ENCODE peak calls at places on chromosomes 6 and 20, in six cellular contexts. T, M, N, F, R and X are unnamed samples.

GRCh38 chr6:15818044-15818443 is 155.2 kb upstream of the DTNBP1 start:
- DNase-seq in R (no peak), F (no peak), M (no peak), T (no peak), N (no peak), X (no peak)

GRCh38 chr6:118586741-118587485 is 38.8 kb downstream of the PLN start:
- DNase-seq in N (no peak), T (no peak), F (no peak), M (no peak), R (no peak), X (no peak)

GRCh38 chr20:38405132-38405531 is 30.0 kb downstream of the SNHG17 start:
- DNase-seq in M (no peak), R (no peak), F (no peak), N (no peak), T (no peak), X (no peak)

GRCh38 chr20:18090044-18090443 is 32.3 kb upstream of the OVOL2 start:
- DNase-seq in M (no peak), R (no peak), N (no peak), F (no peak), T (no peak), X (no peak)

GRCh38 chr6:78483546-78483945 is 383.8 kb upstream of the IRAK1BP1 start:
- DNase-seq in F (no peak), R (no peak), M (no peak), T (no peak), N (no peak), X (no peak)

GRCh38 chr6:132715204-132715603 is 1.3 kb upstream of the VNN1 start:
- DNase-seq in T (peak; percentile 86), M (no peak), F (no peak), R (peak; percentile 88), N (peak; percentile 38), X (no peak)

GRCh38 chr6:32700391-32701040 is 34.1 kb upstream of the HLA-DQB1 start:
- DNase-seq in N (peak; percentile 27), T (peak; percentile 49), M (peak; percentile 35), R (peak; percentile 84), F (no peak), X (no peak)

GRCh38 chr6:5744497-5744896 is 262.2 kb downstream of the NRN1 start:
- DNase-seq in N (no peak), M (no peak), T (no peak), R (no peak), F (no peak), X (no peak)

GRCh38 chr6:52420668-52421358 is 671 bp downstream of the EFHC1 start:
- DNase-seq in T (no peak), F (no peak), N (no peak), M (no peak), R (peak; percentile 77), X (no peak)

GRCh38 chr20:52923123-52923543 is 49.0 kb upstream of the TSHZ2 start:
- DNase-seq in R (peak; percentile 11), M (peak; percentile 99), N (no peak), F (no peak), T (no peak), X (no peak)

GRCh38 chr6:145028144-145028818 is 707.0 kb downstream of the EPM2A start:
- DNase-seq in T (no peak), F (no peak), R (peak; percentile 60), M (peak; percentile 51), N (no peak), X (no peak)

GRCh38 chr6:45003961-45004360 is 324.2 kb upstream of the RUNX2 start:
- DNase-seq in M (no peak), R (no peak), N (no peak), T (no peak), F (no peak), X (no peak)

GRCh38 chr6:13362432-13362831 is 34.1 kb upstream of the TBC1D7 start:
- DNase-seq in F (no peak), R (no peak), M (peak; percentile 79), N (no peak), T (no peak), X (no peak)

GRCh38 chr6:166365221-166365620 is 17.5 kb downstream of the MPC1 start:
- DNase-seq in T (no peak), R (peak; percentile 91), F (no peak), M (peak; percentile 63), N (no peak), X (no peak)

GRCh38 chr20:37357481-37358365 is 11.8 kb downstream of the SRC start:
- DNase-seq in T (no peak), M (no peak), R (no peak), N (no peak), F (peak; percentile 65), X (no peak)

GRCh38 chr6:138428943-138429616 is 25.1 kb downstream of the HEBP2 start:
- DNase-seq in M (peak; percentile 41), R (peak; percentile 75), T (no peak), N (no peak), F (no peak), X (no peak)

GRCh38 chr6:105402090-105402980 is 547 bp downstream of the PREP start:
- DNase-seq in N (no peak), T (no peak), M (peak; percentile 60), F (peak; percentile 62), R (peak; percentile 40), X (no peak)

GRCh38 chr20:35618372-35619131 is 2.9 kb downstream of the SPAG4 start:
- DNase-seq in N (peak; percentile 41), F (no peak), M (no peak), R (peak; percentile 47), T (peak; percentile 50), X (no peak)

GRCh38 chr6:41560440-41561192 is 14.4 kb downstream of the FOXP4 start:
- DNase-seq in M (no peak), N (peak; percentile 82), F (no peak), T (no peak), R (peak; percentile 92), X (peak; percentile 93)

GRCh38 chr6:41558033-41558807 is 12.0 kb downstream of the FOXP4 start:
- DNase-seq in N (peak; percentile 81), R (no peak), T (peak; percentile 61), M (no peak), F (no peak), X (no peak)

GRCh38 chr6:41561386-41561785 is 15.2 kb downstream of the FOXP4 start:
- DNase-seq in F (no peak), M (no peak), R (no peak), N (peak; percentile 86), T (no peak), X (no peak)

GRCh38 chr6:41561931-41562632 is 15.9 kb downstream of the FOXP4 start:
- DNase-seq in N (no peak), F (no peak), R (no peak), M (no peak), T (no peak), X (no peak)

GRCh38 chr6:41559655-41560439 is 13.7 kb downstream of the FOXP4 start:
- DNase-seq in N (no peak), M (no peak), F (no peak), T (no peak), R (peak; percentile 60), X (no peak)
- H3K4me1 ChIP-seq in N (peaks cover 74% of the 10 kb centered on the region), M (no peaks in the 10 kb centered on the region), F (peaks cover 31% of the 10 kb centered on the region), T (no peaks in the 10 kb centered on the region), R (peaks cover 79% of the 10 kb centered on the region), X (peaks cover 21% of the 10 kb centered on the region)

DNA sequence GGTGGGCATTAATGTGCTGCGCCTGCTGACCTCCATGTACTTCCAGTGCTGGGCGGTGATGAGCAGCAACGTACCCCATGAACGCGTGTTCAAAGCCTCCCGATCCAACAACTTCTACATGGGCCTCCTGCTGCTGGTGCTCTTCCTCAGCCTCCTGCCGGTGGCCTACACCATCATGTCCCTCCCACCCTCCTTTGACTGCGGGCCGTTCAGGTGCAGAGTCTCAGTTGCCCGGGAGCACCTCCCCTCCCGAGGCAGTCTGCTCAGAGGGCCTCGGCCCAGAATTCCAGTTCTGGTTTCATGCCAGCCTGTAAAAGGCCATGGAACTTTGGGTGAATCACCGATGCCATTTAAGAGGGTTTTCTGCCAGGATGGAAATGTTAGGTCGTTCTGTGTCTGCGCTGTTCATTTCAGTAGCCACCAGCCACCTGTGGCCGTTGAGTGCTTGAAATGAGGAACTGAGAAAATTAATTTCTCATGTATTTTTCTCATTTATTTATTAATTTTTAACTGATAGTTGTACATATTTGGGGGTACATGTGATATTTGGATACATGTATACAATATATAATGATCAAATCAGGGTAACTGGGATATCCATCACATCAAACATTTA is 35.2 kb upstream of the NOP56 start:
- DNase-seq in T (no peak), R (no peak), F (no peak), M (no peak), N (no peak), X (no peak)
- H3K4me3 ChIP-seq in T (no peak overlapping the region), R (no peak overlapping the region), F (no peak overlapping the region), M (no peak overlapping the region), N (no peak overlapping the region), X (no peak overlapping the region)

GRCh38 chr6:30707281-30707850 is 9.7 kb downstream of the MDC1 start:
- DNase-seq in F (no peak), T (no peak), M (no peak), N (peak; percentile 62), R (no peak), X (no peak)

GRCh38 chr6:30712441-30712840 is 4.6 kb downstream of the MDC1 start:
- DNase-seq in N (no peak), R (no peak), T (no peak), M (no peak), F (no peak), X (no peak)

GRCh38 chr6:30714263-30714662 is 2.8 kb downstream of the MDC1 start:
- DNase-seq in R (no peak), F (no peak), N (no peak), M (no peak), T (no peak), X (no peak)

GRCh38 chr6:30709101-30709868 is 7.8 kb downstream of the MDC1 start:
- DNase-seq in T (no peak), R (no peak), N (no peak), F (no peak), M (no peak), X (no peak)

GRCh38 chr6:30711758-30712380 is 5.2 kb downstream of the MDC1 start:
- DNase-seq in T (no peak), F (no peak), M (no peak), R (no peak), N (no peak), X (no peak)
- H3K36me3 ChIP-seq in T (peaks cover 15% of the 10 kb centered on the region), F (peaks cover 74% of the 10 kb centered on the region), M (peaks cover 73% of the 10 kb centered on the region), R (peaks cover 42% of the 10 kb centered on the region), N (peaks cover 3% of the 10 kb centered on the region), X (peaks cover 41% of the 10 kb centered on the region)

GRCh38 chr20:23142162-23143050 is 56.3 kb upstream of the CD93 start:
- DNase-seq in T (no peak), F (peak; percentile 67), R (no peak), M (no peak), N (no peak), X (no peak)

GRCh38 chr20:23141450-23142161 is 55.5 kb upstream of the CD93 start:
- DNase-seq in N (peak; percentile 4), F (no peak), T (no peak), M (no peak), R (no peak), X (no peak)

GRCh38 chr20:23144856-23145255 is 58.7 kb upstream of the CD93 start:
- DNase-seq in T (no peak), F (no peak), R (no peak), M (no peak), N (no peak), X (no peak)

GRCh38 chr20:23143986-23144695 is 58.0 kb upstream of the CD93 start:
- DNase-seq in M (no peak), R (no peak), T (peak; percentile 36), F (no peak), N (no peak), X (no peak)

DNA sequence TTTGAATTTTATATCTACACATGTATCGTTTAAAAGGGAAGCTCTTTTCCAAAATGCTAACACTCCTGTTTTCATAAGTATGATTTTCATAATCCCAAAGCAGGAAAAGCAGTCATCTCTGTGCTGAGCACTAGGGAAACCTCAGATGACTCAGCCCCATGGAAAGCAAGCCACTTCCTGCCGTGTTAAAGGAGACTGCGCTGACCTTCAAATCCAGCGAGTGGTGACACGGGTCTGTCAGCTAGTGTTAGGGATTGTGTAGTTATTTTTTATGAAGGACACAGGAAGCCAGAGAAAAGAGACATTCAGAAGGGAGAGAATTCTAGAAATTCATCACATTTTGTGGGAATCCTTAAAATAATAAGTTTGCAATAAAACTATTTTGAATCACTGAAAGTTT is 57.0 kb upstream of the CD93 start:
- DNase-seq in R (no peak), M (peak; percentile 63), T (peak; percentile 17), F (no peak), N (no peak), X (no peak)
- H3K4me1 ChIP-seq in R (no peaks in the 10 kb centered on the region), M (peaks cover 51% of the 10 kb centered on the region), T (no peaks in the 10 kb centered on the region), F (peaks cover 45% of the 10 kb centered on the region), N (no peaks in the 10 kb centered on the region), X (peaks cover 11% of the 10 kb centered on the region)